ENCODE peak calls at places on chromosomes 5 and 9, in nine cellular contexts. E, S, K, B, L, H, O, X and I are unnamed samples.

GRCh38 chr5:132819468-132819867 is 6.4 kb downstream of the SOWAHA start:
- DNase-seq in E (no peak), S (no peak), K (no peak), B (no peak), L (no peak), H (no peak), O (no peak), X (no peak), I (no peak)

GRCh38 chr5:127957701-127958190 is 125.8 kb upstream of the SLC12A2 start:
- DNase-seq in E (no peak), S (no peak), K (no peak), B (no peak), L (no peak), H (no peak), O (no peak), X (no peak), I (no peak)

GRCh38 chr5:71836547-71837112 is 117.6 kb downstream of the CARTPT start:
- DNase-seq in E (no peak), S (no peak), K (no peak), B (no peak), L (no peak), H (peak), O (no peak), X (peak), I (peak)

GRCh38 chr9:94031946-94032345 is 52.3 kb upstream of the PTPDC1 start:
- DNase-seq in E (no peak), S (no peak), K (peak), B (no peak), L (no peak), H (no peak), O (no peak), X (no peak), I (no peak)

GRCh38 chr9:38423939-38424843 is at the start of gene IGFBPL1:
- DNase-seq in E (no peak), S (no peak), K (peak), B (no peak), L (no peak), H (no peak), O (peak), X (no peak), I (no peak)

GRCh38 chr5:139696894-139697658 is 48.9 kb downstream of the CXXC5 start:
- DNase-seq in E (no peak), S (peak), K (peak), B (peak), L (no peak), H (peak), O (peak), X (peak), I (peak)

GRCh38 chr9:116870566-116870965 is 183.5 kb downstream of the TRIM32 start:
- DNase-seq in E (peak), S (no peak), K (no peak), B (no peak), L (peak), H (no peak), O (peak), X (no peak), I (no peak)

GRCh38 chr5:172445866-172446265 is 8.5 kb downstream of the SH3PXD2B start:
- DNase-seq in E (no peak), S (no peak), K (no peak), B (no peak), L (no peak), H (no peak), O (no peak), X (no peak), I (no peak)

GRCh38 chr5:98072921-98073320 is 700.5 kb upstream of the RGMB start:
- DNase-seq in E (no peak), S (no peak), K (no peak), B (no peak), L (no peak), H (no peak), O (no peak), X (no peak), I (no peak)

DNA sequence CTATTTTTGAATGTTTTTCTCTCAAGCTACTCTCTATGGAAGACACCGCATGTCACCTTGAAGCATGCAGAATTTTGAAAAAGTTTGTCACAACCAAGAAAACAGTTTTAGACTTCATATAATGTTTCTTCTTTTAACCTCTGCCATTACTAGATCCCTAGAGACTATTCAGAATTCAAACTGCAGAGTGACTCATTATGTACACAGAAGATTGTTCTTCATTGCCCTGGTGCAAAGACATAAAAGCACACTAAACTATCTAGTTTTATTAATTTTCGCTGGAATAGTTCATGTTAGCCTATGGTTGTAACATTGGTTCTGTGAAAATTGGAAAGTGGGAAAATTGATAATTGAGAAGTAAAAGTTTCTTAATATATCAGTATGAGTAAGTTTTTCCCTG is 18.4 kb downstream of the F2RL2 start:
- DNase-seq in E (no peak), S (no peak), K (peak), B (no peak), L (no peak), H (peak), O (no peak), X (no peak), I (no peak)
- H3K4me3 ChIP-seq in E (no peak), S (no peak), K (no peak), B (no peak), L (no peak), H (no peak), O (no peak), X (no peak), I (no peak)

DNA sequence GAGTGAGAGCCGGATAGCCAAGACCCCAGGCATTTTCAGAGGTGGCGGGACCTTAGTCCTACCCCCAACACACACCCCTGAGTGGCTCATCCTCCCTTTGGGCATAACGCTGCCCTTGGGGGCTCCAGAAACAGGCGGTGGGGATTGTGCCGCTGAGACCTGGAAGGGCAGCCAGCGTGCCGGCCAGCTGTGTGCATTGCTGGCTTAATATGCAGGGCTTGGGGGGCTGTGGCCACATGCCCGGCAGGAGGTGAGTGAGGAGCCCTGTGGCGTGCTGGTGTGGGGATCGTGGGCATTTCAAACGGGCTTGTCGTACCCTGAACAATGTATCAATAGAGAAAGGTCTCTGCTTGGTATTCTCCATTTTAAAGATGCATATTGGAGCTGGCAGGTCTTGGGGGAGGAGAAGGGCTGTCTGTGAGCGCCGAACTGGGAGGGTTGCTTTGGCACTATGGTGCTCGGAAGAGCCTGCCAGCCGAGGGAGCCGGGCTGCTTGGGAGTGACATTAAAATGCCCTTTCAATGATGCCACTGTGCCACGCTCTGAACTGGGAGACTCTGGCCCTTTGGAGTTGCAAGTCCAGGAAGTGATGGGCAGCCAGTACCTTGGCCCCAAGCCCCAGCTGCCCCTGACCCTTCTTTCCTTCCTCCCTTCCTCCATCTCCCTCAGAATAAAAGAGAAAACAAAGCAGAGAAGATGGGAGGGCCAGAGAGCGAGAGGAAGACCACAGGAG is 11.2 kb upstream of the OLFM1 start:
- DNase-seq in E (no peak), S (no peak), K (no peak), B (no peak), L (no peak), H (no peak), O (no peak), X (no peak), I (no peak)
- H3K4me3 ChIP-seq in E (no peak), S (no peak), K (peak), B (peak), L (no peak), H (no peak), O (peak), X (no peak), I (peak)

GRCh38 chr9:8852301-8852864 is 1052.8 kb upstream of the DMAC1 start:
- DNase-seq in E (no peak), S (no peak), K (no peak), B (no peak), L (no peak), H (no peak), O (no peak), X (no peak), I (no peak)
- H3K4me3 ChIP-seq in E (no peak), S (no peak), K (no peak), B (no peak), L (no peak), H (no peak), O (no peak), X (no peak), I (no peak)

GRCh38 chr9:121302341-121302740 is 34.4 kb downstream of the GSN start:
- DNase-seq in E (no peak), S (no peak), K (no peak), B (no peak), L (no peak), H (no peak), O (no peak), X (no peak), I (no peak)
- H3K4me3 ChIP-seq in E (no peak), S (no peak), K (no peak), B (no peak), L (no peak), H (no peak), O (no peak), X (no peak), I (no peak)

DNA sequence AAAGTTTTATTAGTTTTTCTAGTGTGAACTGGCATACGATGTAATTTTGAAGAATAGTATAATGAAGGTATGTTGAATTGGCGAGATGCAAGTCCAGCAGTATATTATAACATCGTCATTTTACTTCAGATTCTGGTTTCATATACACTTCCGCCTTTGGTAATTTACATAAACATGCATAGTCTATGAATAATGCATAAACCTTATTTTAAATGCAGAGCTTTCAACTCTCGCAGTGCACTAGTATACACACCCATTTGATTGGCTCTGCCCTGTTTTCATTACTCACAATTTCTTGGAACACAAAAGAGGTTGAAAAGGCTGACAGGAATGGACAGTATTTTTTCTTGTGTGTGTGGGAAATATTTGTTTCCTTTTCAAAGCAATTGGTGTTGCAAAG is 128.9 kb upstream of the CCNH start:
- DNase-seq in E (no peak), S (no peak), K (no peak), B (no peak), L (no peak), H (no peak), O (no peak), X (no peak), I (no peak)
- H3K4me3 ChIP-seq in E (no peak), S (no peak), K (no peak), B (no peak), L (no peak), H (no peak), O (no peak), X (no peak), I (no peak)

DNA sequence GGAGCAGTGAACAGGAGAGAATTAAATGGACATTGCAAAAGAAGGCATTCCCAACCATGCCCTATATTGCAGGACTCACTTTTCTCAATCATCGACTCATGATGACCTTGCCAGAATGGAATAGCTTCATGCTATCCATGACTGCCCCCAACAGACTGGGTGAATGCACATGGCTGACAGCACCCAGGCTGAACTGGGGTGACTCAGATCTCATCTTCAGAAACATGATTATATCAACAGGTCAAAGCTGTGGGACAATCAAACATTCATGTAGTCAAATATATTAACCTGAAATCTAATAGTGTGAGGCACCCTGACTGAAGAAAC is 34.7 kb upstream of the MIER3 start:
- DNase-seq in E (no peak), S (no peak), K (peak), B (no peak), L (no peak), H (peak), O (no peak), X (no peak), I (no peak)
- H3K4me3 ChIP-seq in E (no peak), S (no peak), K (no peak), B (no peak), L (no peak), H (no peak), O (no peak), X (no peak), I (no peak)

DNA sequence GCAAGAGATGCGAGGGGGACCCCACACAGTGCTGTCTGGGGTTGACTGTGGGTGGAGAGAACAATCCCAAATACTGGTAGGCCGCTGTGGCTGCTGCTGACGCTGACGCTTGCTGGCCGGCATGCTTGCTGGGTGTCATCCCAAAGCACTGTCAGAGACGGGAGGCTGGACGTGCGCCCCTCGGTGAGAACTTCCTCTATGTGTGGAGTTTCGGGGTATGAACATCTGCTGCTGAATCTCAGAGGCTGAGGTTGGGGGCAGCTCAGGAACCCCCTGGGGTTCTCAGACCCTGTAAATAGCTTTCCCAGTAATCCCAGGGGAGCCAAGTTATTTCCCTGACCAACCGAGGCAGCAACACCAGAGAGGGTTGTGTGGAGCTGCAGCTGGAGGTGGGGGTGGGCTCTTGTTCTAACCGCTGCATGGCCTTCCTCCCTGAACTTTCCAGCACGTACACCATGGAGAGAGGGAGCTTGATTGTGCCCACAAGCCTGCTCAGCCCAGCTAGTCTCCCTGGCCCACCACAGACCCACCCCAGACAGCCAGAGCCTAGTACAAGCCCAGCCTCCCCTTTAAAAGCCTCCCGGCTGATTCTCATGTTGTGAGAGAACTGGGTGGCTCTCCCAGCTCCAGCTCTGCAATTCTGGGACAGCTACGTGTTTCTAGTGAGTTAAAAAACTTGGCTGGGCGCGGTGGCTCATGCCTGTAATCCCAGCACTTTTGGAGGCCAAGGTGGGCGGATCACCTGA is 21.8 kb upstream of the SLC12A7 start:
- DNase-seq in E (no peak), S (no peak), K (peak), B (no peak), L (no peak), H (no peak), O (no peak), X (peak), I (no peak)
- H3K4me3 ChIP-seq in E (no peak), S (no peak), K (no peak), B (no peak), L (no peak), H (no peak), O (no peak), X (no peak), I (no peak)

GRCh38 chr9:136120119-136120393 is 1.4 kb upstream of the TMEM250 start:
- DNase-seq in E (no peak), S (no peak), K (no peak), B (no peak), L (no peak), H (no peak), O (no peak), X (no peak), I (no peak)
- H3K4me3 ChIP-seq in E (peak), S (no peak), K (peak), B (no peak), L (peak), H (no peak), O (peak), X (no peak), I (peak)